ENCODE peak calls at places on chromosome 20, in five cellular contexts. M is SJSA1, R is stomach, D is cardiac muscle cell, P is K562. V is an unnamed sample.

GRCh38 chr20:43988867-43989266 is 74.2 kb downstream of the TOX2 start:
- DNase-seq in M (no peak), R (no peak), D (no peak), P (no peak), V (no peak)

GRCh38 chr20:57760698-57761412 is 51.0 kb upstream of the PMEPA1 start:
- DNase-seq in M (no peak), R (no peak), D (no peak), P (peak; percentile 17), V (no peak)

GRCh38 chr20:50151034-50151743 is 2.3 kb downstream of the PEDS1 start:
- DNase-seq in M (no peak), R (peak; percentile 73), D (no peak), P (no peak), V (peak; percentile 58)

GRCh38 chr20:63520939-63521601 is 505 bp downstream of the PPDPF start:
- DNase-seq in M (peak; percentile 76), R (peak; percentile 89), D (peak; percentile 77), P (peak; percentile 91), V (peak; percentile 96)

GRCh38 chr20:6509375-6509774 is 258.1 kb upstream of the BMP2 start:
- DNase-seq in M (no peak), R (no peak), D (no peak), P (no peak), V (no peak)

GRCh38 chr20:11451793-11452291 is 465.9 kb upstream of the BTBD3 start:
- DNase-seq in M (no peak), R (no peak), D (peak; percentile 62), P (no peak), V (no peak)

GRCh38 chr20:45987108-45987780 is 15.2 kb upstream of the ZNF335 start:
- DNase-seq in M (peak; percentile 71), R (peak; percentile 79), D (peak; percentile 70), P (peak; percentile 90), V (peak; percentile 95)

GRCh38 chr20:44031822-44032582 is 117.3 kb downstream of the TOX2 start:
- DNase-seq in M (peak; percentile 22), R (no peak), D (no peak), P (no peak), V (peak; percentile 33)

GRCh38 chr20:17097603-17098002 is 129.2 kb upstream of the PCSK2 start:
- DNase-seq in M (no peak), R (no peak), D (no peak), P (no peak), V (no peak)

GRCh38 chr20:47963022-47963421 is 177.7 kb upstream of the SULF2 start:
- DNase-seq in M (no peak), R (no peak), D (no peak), P (no peak), V (no peak)

GRCh38 chr20:54475334-54476287 is at the start of gene DOK5:
- DNase-seq in M (no peak), R (no peak), D (peak; percentile 83), P (no peak), V (peak; percentile 80)

GRCh38 chr20:36760647-36761046 is 12.9 kb downstream of the DSN1 start:
- DNase-seq in M (no peak), R (no peak), D (no peak), P (no peak), V (no peak)

GRCh38 chr20:59253779-59254319 is 46.6 kb upstream of the EDN3 start:
- DNase-seq in M (no peak), R (no peak), D (no peak), P (no peak), V (no peak)

GRCh38 chr20:22574545-22575086 is 9.8 kb downstream of the FOXA2 start:
- DNase-seq in M (no peak), R (no peak), D (no peak), P (no peak), V (no peak)

GRCh38 chr20:18719426-18719825 is 94.2 kb upstream of the SCP2D1 start:
- DNase-seq in M (no peak), R (no peak), D (peak; percentile 10), P (no peak), V (no peak)

GRCh38 chr20:46343358-46344357 is 35.4 kb upstream of the CDH22 start:
- DNase-seq in M (no peak), R (no peak), D (no peak), P (no peak), V (no peak)

GRCh38 chr20:55090301-55090700 is 614.9 kb downstream of the DOK5 start:
- DNase-seq in M (no peak), R (no peak), D (no peak), P (no peak), V (no peak)

GRCh38 chr20:22922987-22923386 is 112.1 kb upstream of the SSTR4 start:
- DNase-seq in M (no peak), R (no peak), D (no peak), P (no peak), V (no peak)

GRCh38 chr20:63596423-63596822 is 22.4 kb upstream of the HELZ2 start:
- DNase-seq in M (no peak), R (no peak), D (no peak), P (no peak), V (no peak)

GRCh38 chr20:38298768-38299288 is 5.1 kb upstream of the BPI start:
- DNase-seq in M (no peak), R (peak; percentile 48), D (peak; percentile 96), P (no peak), V (no peak)

GRCh38 chr20:47360489-47361267 is 4.2 kb upstream of the ZMYND8 start:
- DNase-seq in M (peak; percentile 95), R (peak; percentile 86), D (peak; percentile 97), P (peak; percentile 86), V (peak; percentile 82)

GRCh38 chr20:6765469-6766058 is 1.9 kb upstream of the BMP2 start:
- DNase-seq in M (no peak), R (no peak), D (peak; percentile 78), P (peak; percentile 7), V (peak; percentile 22)

GRCh38 chr20:11235058-11235457 is 561.3 kb upstream of the JAG1 start:
- DNase-seq in M (peak; percentile 66), R (no peak), D (peak; percentile 70), P (no peak), V (no peak)

DNA sequence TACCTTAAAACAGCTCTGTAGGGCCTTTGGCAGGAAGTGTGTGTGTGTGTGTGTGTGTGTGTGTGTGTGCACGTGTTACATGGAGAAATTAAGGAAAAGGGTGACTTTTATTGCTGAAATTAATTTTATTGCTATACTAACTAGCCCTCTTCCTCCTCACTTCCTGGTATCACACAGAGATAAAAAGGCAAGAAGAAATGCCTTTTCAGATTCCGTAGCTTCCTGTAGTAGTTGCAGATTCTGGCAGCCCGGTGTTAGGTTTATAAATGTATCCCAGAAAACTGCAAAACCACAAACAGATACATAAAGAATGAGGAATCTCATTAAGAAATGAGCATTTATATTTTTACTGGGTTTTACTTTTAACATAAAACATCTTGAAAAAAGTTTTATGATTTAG is 249.2 kb upstream of the TSHZ2 start:
- DNase-seq in M (no peak), R (no peak), D (no peak), P (no peak), V (no peak)
- H3K4me3 ChIP-seq in M (no peak overlapping the region), R (no peak overlapping the region), D (no peak overlapping the region), P (no peak overlapping the region), V (no peak overlapping the region)

GRCh38 chr20:21396921-21397340 is 395 bp downstream of the NKX2-4 start:
- DNase-seq in M (peak; percentile 59), R (no peak), D (no peak), P (no peak), V (peak; percentile 68)
- H3K4me3 ChIP-seq in M (peak overlapping the region; percentile 91), R (peak overlapping the region; percentile 39), D (no peak overlapping the region), P (no peak overlapping the region), V (peak overlapping the region; percentile 25)

GRCh38 chr20:9342651-9343050 is 171.7 kb upstream of the LAMP5 start:
- DNase-seq in M (no peak), R (no peak), D (peak; percentile 48), P (no peak), V (no peak)

GRCh38 chr20:9348316-9348715 is 166.1 kb upstream of the LAMP5 start:
- DNase-seq in M (no peak), R (no peak), D (no peak), P (no peak), V (no peak)

GRCh38 chr20:9339708-9340107 is 174.7 kb upstream of the LAMP5 start:
- DNase-seq in M (no peak), R (no peak), D (no peak), P (no peak), V (no peak)

GRCh38 chr20:9348746-9349145 is 165.6 kb upstream of the LAMP5 start:
- DNase-seq in M (no peak), R (no peak), D (peak; percentile 36), P (no peak), V (no peak)

GRCh38 chr20:9344080-9344920 is 170.1 kb upstream of the LAMP5 start:
- DNase-seq in M (no peak), R (no peak), D (peak; percentile 70), P (no peak), V (no peak)
- H3K4me3 ChIP-seq in M (no peak overlapping the region), R (no peak overlapping the region), D (no peak overlapping the region), P (no peak overlapping the region), V (no peak overlapping the region)

GRCh38 chr20:62063601-62063980 is 2.1 kb downstream of the TAF4 start:
- DNase-seq in M (no peak), R (no peak), D (peak; percentile 35), P (peak; percentile 11), V (peak; percentile 73)
- H3K4me3 ChIP-seq in M (no peak overlapping the region), R (peak overlapping the region; percentile 63), D (peak overlapping the region; percentile 37), P (no peak overlapping the region), V (no peak overlapping the region)

GRCh38 chr20:62067547-62068260 is 2.0 kb upstream of the TAF4 start:
- DNase-seq in M (no peak), R (no peak), D (no peak), P (peak; percentile 17), V (peak; percentile 43)
- H3K4me3 ChIP-seq in M (no peak overlapping the region), R (no peak overlapping the region), D (no peak overlapping the region), P (no peak overlapping the region), V (no peak overlapping the region)

V was measured in H7.